ENCODE peak calls at places on chromosomes 13 and 19, in eight cellular contexts. V is choroid plexus epithelial cell, K is astrocyte of the cerebellum, M is transverse colon, Q is AG04450, C is lower lobe of right lung, F is adrenal gland, I is NB4. Y is an unnamed sample.

GRCh38 chr13:73327579-73327978 is 268.8 kb downstream of the KLF5 start:
- DNase-seq in V (no peak), I (no peak), K (no peak), Q (no peak), C (no peak), F (no peak), M (no peak), Y (no peak)

GRCh38 chr19:44718441-44719261 is 19.7 kb downstream of the CEACAM16 start:
- DNase-seq in M (peak; percentile 81), I (no peak), K (no peak), C (peak; percentile 74), F (peak; percentile 95), V (no peak), Q (peak; percentile 7), Y (no peak)

GRCh38 chr19:56566904-56567273 is 379 bp upstream of the ZNF470 start:
- DNase-seq in M (peak; percentile 47), I (peak; percentile 20), F (peak; percentile 48), Q (no peak), C (peak; percentile 68), V (peak; percentile 34), K (no peak), Y (peak; percentile 46)

GRCh38 chr19:10010247-10010691 is at the start of gene COL5A3:
- DNase-seq in C (peak; percentile 51), V (peak; percentile 18), I (no peak), M (peak; percentile 60), K (no peak), F (peak; percentile 60), Q (no peak), Y (peak; percentile 50)

GRCh38 chr13:93316848-93317247 is 90.2 kb downstream of the GPC6 start:
- DNase-seq in I (no peak), M (no peak), F (no peak), V (no peak), Q (no peak), C (no peak), K (no peak), Y (no peak)

GRCh38 chr13:44015808-44016207 is 136.1 kb downstream of the LACC1 start:
- DNase-seq in K (no peak), Q (no peak), V (no peak), C (no peak), I (no peak), M (no peak), F (no peak), Y (no peak)

GRCh38 chr19:32969549-32969948 is 2.2 kb downstream of the CEP89 start:
- DNase-seq in F (no peak), V (no peak), M (no peak), C (no peak), Q (no peak), K (no peak), I (no peak), Y (no peak)

GRCh38 chr13:47858678-47859050 is 142.4 kb downstream of the SUCLA2 start:
- DNase-seq in Q (peak; percentile 1), V (peak; percentile 95), F (no peak), K (peak; percentile 57), I (peak; percentile 64), M (no peak), C (no peak), Y (peak; percentile 47)

GRCh38 chr13:75357576-75358295 is 124.2 kb downstream of the TBC1D4 start:
- DNase-seq in V (peak; percentile 92), M (no peak), Q (no peak), F (peak; percentile 52), C (no peak), K (no peak), I (peak; percentile 64), Y (peak; percentile 64)

GRCh38 chr19:17671906-17672305 is 16.2 kb downstream of the UNC13A start:
- DNase-seq in V (peak; percentile 69), M (no peak), K (no peak), I (peak; percentile 42), Q (no peak), F (no peak), C (no peak), Y (peak; percentile 54)

GRCh38 chr19:55112781-55113569 is 4.5 kb downstream of the PPP1R12C start:
- DNase-seq in I (no peak), C (no peak), V (no peak), K (no peak), Q (no peak), F (no peak), M (no peak), Y (no peak)

GRCh38 chr13:54373211-54373610 is 1344.6 kb downstream of the OLFM4 start:
- DNase-seq in K (no peak), C (no peak), F (no peak), V (no peak), M (no peak), I (no peak), Q (no peak), Y (no peak)

GRCh38 chr13:44221657-44222056 is 152.0 kb upstream of the SERP2 start:
- DNase-seq in Q (no peak), I (no peak), C (no peak), K (no peak), V (no peak), F (no peak), M (no peak), Y (no peak)

GRCh38 chr13:63938851-63939250 is 2523.2 kb upstream of the PCDH20 start:
- DNase-seq in F (no peak), K (no peak), I (no peak), M (no peak), Q (no peak), C (no peak), V (peak; percentile 40), Y (no peak)

GRCh38 chr13:27665333-27665732 is 43.6 kb downstream of the POLR1D start:
- DNase-seq in I (no peak), K (no peak), F (no peak), C (no peak), M (no peak), V (peak; percentile 28), Q (no peak), Y (peak; percentile 33)

GRCh38 chr13:36332986-36333385 is 13.2 kb downstream of the SPART start:
- DNase-seq in I (peak; percentile 47), C (no peak), F (no peak), Q (no peak), K (no peak), M (no peak), V (peak; percentile 47), Y (peak; percentile 46)

GRCh38 chr13:66703597-66703996 is 526.5 kb downstream of the PCDH9 start:
- DNase-seq in I (no peak), F (no peak), Q (no peak), C (no peak), V (no peak), M (no peak), K (no peak), Y (no peak)

GRCh38 chr13:72458701-72459100 is 268.7 kb downstream of the MZT1 start:
- DNase-seq in K (peak; percentile 16), V (peak; percentile 74), Q (no peak), C (no peak), I (no peak), M (no peak), F (no peak), Y (peak; percentile 64)

GRCh38 chr13:24680258-24680920 is at the start of gene ATP12A:
- DNase-seq in I (no peak), M (peak; percentile 42), F (no peak), V (no peak), C (no peak), K (no peak), Q (no peak), Y (peak; percentile 37)

GRCh38 chr19:3978145-3978544 is 7.1 kb downstream of the EEF2 start:
- DNase-seq in V (no peak), Q (no peak), F (no peak), I (no peak), C (no peak), K (no peak), M (no peak), Y (no peak)

GRCh38 chr13:71218960-71219359 is 648.0 kb downstream of the DACH1 start:
- DNase-seq in Q (no peak), M (no peak), K (no peak), I (peak; percentile 27), C (no peak), V (peak; percentile 19), F (no peak), Y (peak; percentile 17)
- TF ChIP-seq CTCF in Q (no peak), M (no peak), K (no peak), I (no peak), C (no peak), V (peak; percentile 23), F (no peak), Y (peak; percentile 29)

DNA sequence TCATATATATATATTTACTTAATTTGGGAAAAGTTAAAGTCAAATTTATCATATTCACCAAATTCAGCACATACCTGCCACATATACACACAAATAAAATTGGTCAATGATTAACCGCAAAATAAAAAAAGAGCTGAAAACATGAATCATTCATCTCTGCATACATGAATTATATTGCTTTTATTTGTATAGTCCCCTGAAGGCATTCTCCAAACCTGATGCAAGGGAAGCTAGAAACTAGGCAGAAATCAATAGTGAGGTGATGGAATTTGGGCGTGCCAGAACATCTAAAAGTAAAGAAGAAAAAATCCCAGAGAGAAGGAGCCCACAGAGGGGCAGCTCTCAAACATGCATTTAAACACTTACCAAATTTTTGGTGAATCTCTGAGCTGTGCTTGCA is 60.1 kb downstream of the UFM1 start:
- DNase-seq in F (no peak), C (no peak), I (no peak), V (no peak), Q (no peak), K (no peak), M (no peak), Y (peak; percentile 83)
- H3K4me3 ChIP-seq in F (no peak overlapping the region), C (no peak overlapping the region), I (no peak overlapping the region), V (no peak overlapping the region), Q (no peak overlapping the region), K (no peak overlapping the region), M (no peak overlapping the region), Y (no peak overlapping the region)

DNA sequence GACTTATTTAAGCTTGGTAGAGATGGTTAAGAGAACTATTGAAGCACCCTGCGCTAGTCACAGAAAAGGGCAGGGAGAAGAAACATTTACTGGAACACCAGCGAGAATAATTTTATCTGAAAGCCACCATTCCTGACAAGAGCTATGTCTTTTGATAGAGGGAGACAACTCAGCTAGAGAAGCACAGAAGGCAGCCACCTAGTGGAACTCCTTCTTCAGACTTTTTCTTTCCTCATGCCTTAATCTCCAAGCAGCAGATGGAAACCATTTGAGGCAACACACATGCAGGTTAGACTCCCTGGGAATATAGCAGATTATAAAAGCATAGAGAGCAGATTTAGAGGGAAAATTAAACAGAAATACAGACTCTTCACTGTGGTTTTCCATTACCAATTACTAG is 813.4 kb downstream of the SLITRK6 start:
- DNase-seq in F (no peak), Q (no peak), I (no peak), K (no peak), C (no peak), M (no peak), V (peak; percentile 4), Y (no peak)
- TF ChIP-seq CTCF in F (no peak), Q (peak; percentile 29), I (no peak), K (no peak), C (no peak), M (no peak), V (no peak), Y (peak; percentile 6)

DNA sequence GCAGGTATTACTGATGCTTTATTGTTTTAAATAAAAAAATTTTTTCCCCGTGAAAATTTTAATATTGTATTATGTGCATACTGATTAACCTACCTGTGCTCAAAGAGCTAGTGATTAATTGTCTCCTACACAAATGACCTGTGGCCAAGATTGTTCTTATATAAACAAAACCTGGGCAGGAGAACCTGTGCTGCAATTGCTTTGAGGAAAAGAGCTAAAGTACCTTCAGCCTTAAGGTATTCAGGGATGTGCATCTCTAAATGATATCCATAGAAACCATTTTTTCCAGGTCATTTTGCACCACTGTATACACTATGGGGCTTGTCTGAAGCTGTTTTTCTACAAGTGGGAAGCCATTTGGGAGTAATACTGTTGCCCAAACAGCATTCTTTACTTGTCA is 1.2 kb downstream of the FRY start:
- DNase-seq in I (no peak), C (no peak), F (no peak), V (no peak), K (no peak), M (no peak), Q (no peak), Y (no peak)
- H3K4me3 ChIP-seq in I (peak overlapping the region; percentile 82), C (no peak overlapping the region), F (no peak overlapping the region), V (no peak overlapping the region), K (no peak overlapping the region), M (no peak overlapping the region), Q (peak overlapping the region; percentile 77), Y (no peak overlapping the region)